ENCODE peak calls at places on chromosomes 2 and 18, in seven cellular contexts. H, M, N, Y, Q, D and A are unnamed samples. For H3K4me1 and H3K27me3, the result is how much of the 10 kb centered on the place peaks cover.

GRCh38 chr2:112493858-112494648 is 12.1 kb downstream of the TTL start:
- DNase-seq in H (peak), M (no peak), N (no peak), Y (peak), Q (no peak), D (no peak), A (no peak)

GRCh38 chr2:218733615-218734021 is 23.0 kb downstream of the TTLL4 start:
- DNase-seq in H (peak), M (no peak), N (peak), Y (no peak), Q (no peak), D (peak), A (peak)

GRCh38 chr2:141554810-141555209 is 576.0 kb downstream of the LRP1B start:
- DNase-seq in H (no peak), M (no peak), N (no peak), Y (peak), Q (no peak), D (no peak), A (no peak)

GRCh38 chr18:832085-832681 is 20.1 kb upstream of the YES1 start:
- DNase-seq in H (peak), M (no peak), N (no peak), Y (peak), Q (no peak), D (no peak), A (no peak)

GRCh38 chr2:223641062-223641461 is 38.9 kb upstream of the SCG2 start:
- DNase-seq in H (no peak), M (no peak), N (no peak), Y (peak), Q (no peak), D (no peak), A (no peak)

GRCh38 chr2:133776936-133777587 is 208.8 kb upstream of the NCKAP5 start:
- DNase-seq in H (no peak), M (no peak), N (no peak), Y (no peak), Q (no peak), D (no peak), A (no peak)

GRCh38 chr2:28080911-28081310 is 190.4 kb downstream of the BABAM2 start:
- DNase-seq in H (no peak), M (no peak), N (peak), Y (no peak), Q (no peak), D (no peak), A (no peak)

GRCh38 chr2:134402385-134402784 is 148.5 kb downstream of the MGAT5 start:
- DNase-seq in H (no peak), M (no peak), N (peak), Y (no peak), Q (peak), D (no peak), A (peak)

GRCh38 chr2:219024059-219024458 is 17.3 kb downstream of the CFAP65 start:
- DNase-seq in H (no peak), M (no peak), N (no peak), Y (no peak), Q (no peak), D (no peak), A (no peak)

GRCh38 chr2:43038034-43038719 is 188.2 kb downstream of the ZFP36L2 start:
- DNase-seq in H (no peak), M (no peak), N (no peak), Y (peak), Q (no peak), D (no peak), A (no peak)

GRCh38 chr2:135948642-135949355 is 36.6 kb downstream of the DARS1 start:
- DNase-seq in H (no peak), M (no peak), N (no peak), Y (no peak), Q (no peak), D (no peak), A (no peak)

GRCh38 chr2:64617631-64618151 is 36.0 kb downstream of the SERTAD2 start:
- DNase-seq in H (no peak), M (no peak), N (no peak), Y (no peak), Q (no peak), D (no peak), A (no peak)

GRCh38 chr2:189134485-189134884 is 45.1 kb downstream of the COL5A2 start:
- DNase-seq in H (no peak), M (no peak), N (no peak), Y (no peak), Q (no peak), D (no peak), A (no peak)

DNA sequence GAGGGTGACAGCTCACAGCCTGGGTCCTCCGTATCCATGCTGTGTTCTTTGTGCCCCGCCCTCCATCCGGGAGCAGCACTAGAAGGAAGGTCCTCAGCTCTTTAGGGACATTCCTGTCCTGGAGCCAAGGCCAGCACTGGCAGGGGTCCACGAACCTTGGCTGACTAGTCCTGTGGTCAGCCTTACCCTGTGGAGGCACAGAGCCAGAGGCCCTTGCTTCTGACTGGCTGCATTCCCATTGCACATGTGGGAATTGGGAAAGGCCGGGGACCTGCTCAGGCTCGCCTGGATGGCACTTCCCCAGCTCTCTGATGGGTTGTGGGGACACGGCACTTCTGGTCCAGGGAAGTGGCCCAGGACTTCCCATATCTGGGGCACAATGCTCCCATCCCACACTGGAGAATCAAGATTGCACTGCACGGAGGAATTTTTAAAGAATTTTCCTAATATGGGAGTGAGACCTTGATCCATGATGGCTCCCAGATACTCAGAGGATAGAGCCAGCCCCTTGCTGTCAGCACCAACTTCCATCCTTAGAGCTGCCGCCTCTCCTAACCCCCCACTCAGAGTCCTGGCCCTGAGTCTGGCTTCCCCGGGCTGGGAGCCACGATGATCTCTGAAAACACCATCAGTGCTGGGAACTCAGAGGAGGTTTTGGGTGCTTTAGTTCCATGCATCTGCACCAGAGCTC is 24.7 kb upstream of the RHOB start:
- DNase-seq in H (peak), M (peak), N (peak), Y (no peak), Q (peak), D (peak), A (peak)
- H3K4me1 ChIP-seq in H (under half), M (under half), N (under half), Y (under half), Q (under half), D (half or more), A (under half)

GRCh38 chr18:13872932-13873331 is 42.4 kb downstream of the MC2R start:
- DNase-seq in H (no peak), M (no peak), N (no peak), Y (no peak), Q (no peak), D (no peak), A (no peak)

GRCh38 chr18:13872373-13872772 is 43.0 kb downstream of the MC2R start:
- DNase-seq in H (no peak), M (no peak), N (no peak), Y (no peak), Q (no peak), D (no peak), A (no peak)

GRCh38 chr18:13874558-13874957 is 40.8 kb downstream of the MC2R start:
- DNase-seq in H (no peak), M (no peak), N (no peak), Y (no peak), Q (no peak), D (no peak), A (no peak)

GRCh38 chr18:13871701-13872100 is 43.6 kb downstream of the MC2R start:
- DNase-seq in H (no peak), M (no peak), N (no peak), Y (no peak), Q (no peak), D (no peak), A (no peak)

DNA sequence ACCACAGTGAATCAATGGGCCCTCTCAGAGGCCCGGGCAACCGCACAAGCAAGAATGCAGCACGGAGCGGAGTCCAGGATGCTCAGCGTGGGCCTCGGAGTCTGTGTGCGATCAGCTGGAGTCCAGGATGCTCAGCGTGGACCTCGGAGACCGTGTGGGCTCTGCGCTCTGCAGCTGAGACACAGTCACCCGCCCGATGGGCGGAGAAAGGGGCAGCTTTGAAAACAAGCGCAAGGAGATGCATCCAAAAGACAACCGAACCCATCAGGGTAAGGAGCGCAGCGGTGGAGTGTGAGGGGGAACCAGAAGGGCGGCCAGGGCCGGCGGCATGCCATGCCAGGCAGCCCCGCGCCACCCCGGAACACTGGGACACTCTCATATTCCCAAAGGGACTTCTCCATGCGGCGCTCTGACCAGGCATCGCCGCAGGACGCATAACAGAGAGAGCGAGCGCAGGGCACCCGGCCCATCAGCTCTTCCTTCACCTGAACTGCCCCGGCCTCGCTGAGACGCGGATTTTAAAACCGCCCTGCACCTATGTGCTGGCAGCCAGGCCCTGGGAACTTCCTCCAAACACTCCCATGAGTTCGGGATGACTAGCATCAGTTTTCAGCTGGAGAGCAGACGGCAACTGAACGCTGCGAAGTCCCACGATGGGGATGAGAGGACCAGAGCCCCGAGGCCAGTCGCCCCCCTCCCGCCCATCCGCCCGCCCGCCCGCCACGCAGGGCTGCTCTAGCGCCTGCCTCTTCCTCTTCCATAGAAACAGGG is 44.7 kb downstream of the MC5R start:
- DNase-seq in H (no peak), M (no peak), N (no peak), Y (no peak), Q (no peak), D (no peak), A (no peak)
- H3K27me3 ChIP-seq in H (under half), M (under half), N (under half), Y (under half), Q (half or more), D (under half), A (under half)

GRCh38 chr18:50791599-50792438 is 28.0 kb downstream of the MRO start:
- DNase-seq in H (no peak), M (no peak), N (no peak), Y (no peak), Q (no peak), D (no peak), A (no peak)
- TF ChIP-seq CTCF in H (no peak), M (no peak), N (no peak), Y (no peak), Q (no peak), D (no peak), A (no peak)

GRCh38 chr18:34959989-34960388 is 81.2 kb upstream of the MAPRE2 start:
- DNase-seq in H (no peak), M (no peak), N (no peak), Y (no peak), Q (no peak), D (no peak), A (no peak)
- H3K4me1 ChIP-seq in H (under half), M (under half), N (under half), Y (under half), Q (under half), D (under half), A (under half)

GRCh38 chr2:241545113-241545512 is 13.4 kb upstream of the BOK start:
- DNase-seq in H (no peak), M (no peak), N (no peak), Y (no peak), Q (no peak), D (no peak), A (no peak)

GRCh38 chr2:241548451-241548835 is 10.1 kb upstream of the BOK start:
- DNase-seq in H (no peak), M (no peak), N (no peak), Y (no peak), Q (no peak), D (no peak), A (no peak)

GRCh38 chr2:241546771-241547498 is 11.6 kb upstream of the BOK start:
- DNase-seq in H (no peak), M (no peak), N (no peak), Y (no peak), Q (no peak), D (no peak), A (no peak)

GRCh38 chr2:241545523-241546473 is 12.7 kb upstream of the BOK start:
- DNase-seq in H (no peak), M (no peak), N (no peak), Y (no peak), Q (no peak), D (no peak), A (no peak)

DNA sequence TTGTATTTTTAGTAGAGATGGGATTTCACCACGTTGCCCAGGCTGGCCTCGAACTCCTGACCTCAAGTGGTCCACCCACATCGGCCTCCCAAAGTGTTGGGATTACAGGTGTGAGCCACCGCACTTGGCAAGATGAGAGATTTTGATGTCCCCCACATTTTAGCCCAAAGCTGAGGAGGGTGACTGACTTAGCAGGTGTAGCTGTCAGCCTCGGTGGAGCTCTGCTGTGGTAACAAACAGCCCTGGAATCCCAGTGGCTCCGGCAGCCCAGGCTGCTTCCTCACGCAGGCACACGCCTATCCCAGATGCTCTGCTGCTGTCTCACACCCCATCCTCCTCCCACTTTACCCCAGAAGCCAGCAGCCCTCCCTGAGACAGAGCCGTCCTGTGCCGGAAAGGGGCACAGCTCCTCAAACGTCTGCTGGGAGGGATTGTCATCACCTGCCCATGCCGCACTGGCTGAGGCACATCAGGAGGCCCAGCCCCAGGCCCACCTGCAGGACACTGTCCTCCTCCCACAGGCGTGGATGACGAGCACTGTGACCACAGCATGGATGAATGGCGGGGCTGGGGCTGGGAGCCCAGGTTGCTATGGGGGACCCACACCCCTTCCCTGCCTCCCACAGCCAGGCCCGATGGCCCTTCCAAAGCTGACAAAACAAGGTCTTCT is 10.6 kb upstream of the BOK start:
- DNase-seq in H (no peak), M (no peak), N (no peak), Y (no peak), Q (no peak), D (no peak), A (no peak)
- H3K27me3 ChIP-seq in H (under half), M (under half), N (under half), Y (under half), Q (under half), D (under half), A (under half)

DNA sequence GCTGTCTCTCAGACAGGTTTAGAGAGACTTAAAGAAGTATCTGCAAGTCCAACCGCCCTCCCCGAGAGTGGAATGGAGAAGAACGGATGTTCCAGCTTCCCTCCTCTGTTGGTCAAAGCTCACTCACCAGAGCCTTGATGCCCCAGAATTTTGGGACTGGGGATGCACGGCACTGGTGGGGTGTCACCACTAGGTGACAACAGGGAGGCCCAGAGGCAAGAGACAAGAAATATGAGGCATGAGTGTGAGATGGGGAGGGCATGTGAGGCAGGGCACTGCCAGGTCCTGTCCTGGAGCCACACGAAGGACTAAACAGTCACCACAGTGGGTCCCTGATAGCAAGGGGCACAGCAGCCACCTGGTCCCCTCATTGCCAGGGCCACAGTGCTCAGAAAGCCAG is 35.1 kb upstream of the SH3BP4 start:
- DNase-seq in H (no peak), M (no peak), N (no peak), Y (no peak), Q (no peak), D (no peak), A (no peak)
- TF ChIP-seq CTCF in H (no peak), M (no peak), N (no peak), Y (no peak), Q (no peak), D (no peak), A (no peak)